ENCODE peak calls at places on chromosomes 5 and 9, in four cellular contexts. A, K, C and L are unnamed samples.
A peak's percentile ranks its signal among the peaks of the same experiment; 100 is the strongest.

GRCh38 chr5:175797521-175798038 is 73.8 kb upstream of the CPLX2 start:
- DNase-seq in A (no peak), K (peak; percentile 84), C (no peak), L (peak; percentile 84)

GRCh38 chr5:89034588-89034987 is 151.6 kb upstream of the MEF2C start:
- DNase-seq in A (no peak), K (no peak), C (peak; percentile 50), L (no peak)

GRCh38 chr5:95959964-95960801 is 1.5 kb downstream of the ELL2 start:
- DNase-seq in A (peak; percentile 23), K (no peak), C (no peak), L (no peak)

GRCh38 chr5:142281966-142282365 is 42.9 kb downstream of the SPRY4 start:
- DNase-seq in A (no peak), K (no peak), C (peak; percentile 58), L (no peak)

GRCh38 chr5:74934949-74935751 is 69.0 kb upstream of the FAM169A start:
- DNase-seq in A (peak; percentile 9), K (peak; percentile 78), C (peak; percentile 70), L (peak; percentile 32)

GRCh38 chr5:36494756-36495637 is 111.4 kb upstream of the SLC1A3 start:
- DNase-seq in A (peak; percentile 5), K (no peak), C (peak; percentile 47), L (no peak)

GRCh38 chr5:174337276-174338203 is 292.0 kb downstream of the NSG2 start:
- DNase-seq in A (no peak), K (peak; percentile 91), C (no peak), L (peak; percentile 54)

GRCh38 chr5:82806513-82806912 is 270.7 kb downstream of the TMEM167A start:
- DNase-seq in A (no peak), K (no peak), C (peak; percentile 97), L (no peak)

GRCh38 chr5:80269991-80270438 is 14.2 kb upstream of the SERINC5 start:
- DNase-seq in A (no peak), K (no peak), C (no peak), L (no peak)

GRCh38 chr9:136538599-136539426 is 7.0 kb downstream of the NOTCH1 start:
- DNase-seq in A (no peak), K (no peak), C (peak; percentile 29), L (no peak)

GRCh38 chr5:80231243-80231642 is 24.6 kb downstream of the SERINC5 start:
- DNase-seq in A (no peak), K (no peak), C (no peak), L (no peak)

GRCh38 chr5:168447748-168448147 is 38.5 kb upstream of the RARS1 start:
- DNase-seq in A (no peak), K (no peak), C (no peak), L (no peak)

GRCh38 chr9:131238402-131239021 is 37.8 kb downstream of the FAM78A start:
- DNase-seq in A (no peak), K (peak; percentile 42), C (no peak), L (peak; percentile 68)
- H3K4me3 ChIP-seq in A (no peak overlapping the region), K (no peak overlapping the region), C (no peak overlapping the region), L (no peak overlapping the region)

GRCh38 chr9:26054600-26055516 is 376.6 kb upstream of the TUSC1 start:
- DNase-seq in A (no peak), K (no peak), C (no peak), L (no peak)
- H3K27me3 ChIP-seq in A (no peaks in the 10 kb centered on the region), K (no peaks in the 10 kb centered on the region), C (no peaks in the 10 kb centered on the region), L (no peaks in the 10 kb centered on the region)

DNA sequence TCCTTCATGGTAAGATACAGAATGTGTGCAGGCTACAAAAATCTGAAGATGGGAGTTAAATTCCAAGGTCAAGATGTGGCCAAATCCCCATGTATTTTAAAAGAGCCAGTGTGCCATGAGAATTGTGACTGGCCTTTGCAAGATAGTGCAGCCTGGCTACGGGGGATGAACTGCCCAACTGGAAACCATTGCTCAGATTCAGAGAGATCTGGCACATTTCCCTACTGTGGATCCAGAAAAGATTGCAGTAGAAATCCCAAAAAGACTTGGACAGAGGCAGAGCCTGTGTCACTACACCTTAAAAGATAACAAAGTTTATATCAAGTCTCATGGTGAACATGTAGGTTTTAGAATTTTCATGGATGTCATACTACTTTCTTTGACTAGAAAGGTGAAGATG is 26.2 kb downstream of the SLC12A2 start:
- DNase-seq in A (no peak), K (no peak), C (no peak), L (no peak)
- H3K4me3 ChIP-seq in A (no peak overlapping the region), K (no peak overlapping the region), C (no peak overlapping the region), L (no peak overlapping the region)

GRCh38 chr5:180632768-180633167 is 16.6 kb downstream of the FLT4 start:
- DNase-seq in A (no peak), K (no peak), C (no peak), L (no peak)
- H3K27me3 ChIP-seq in A (no peaks in the 10 kb centered on the region), K (no peaks in the 10 kb centered on the region), C (no peaks in the 10 kb centered on the region), L (no peaks in the 10 kb centered on the region)

GRCh38 chr5:38846379-38846967 is 661 bp downstream of the OSMR start:
- DNase-seq in A (no peak), K (peak; percentile 20), C (no peak), L (peak; percentile 61)
- H3K4me3 ChIP-seq in A (peak overlapping the region; percentile 93), K (peak overlapping the region; percentile 48), C (peak overlapping the region; percentile 99), L (peak overlapping the region; percentile 59)